ENCODE peak calls at places on chromosomes 5 and 9, in ten cellular contexts. Q is left cardiac atrium; T is RWPE2; X is stimulated activated naive CD8-positive, alpha-beta T cell treated with anti-CD3 and anti-CD28 coated beads, Interleukin-15, amount 100 ng/mL, for 72 hours; R is omental fat pad; V is right lobe of liver; Y is heart right ventricle; C is activated naive CD8-positive, alpha-beta T cell treated with anti-CD3 and anti-CD28 coated beads, Interleukin-2, amount 10 ng/mL, durations not matched to agents 7 days and 5 days; G is left ventricle myocardium superior; M is naive B cell. W is an unnamed sample.

GRCh38 chr5:55037816-55038379 is 13.8 kb downstream of the GZMK start:
- ATAC-seq in Q (no peak), T (no peak), X (peak; percentile 48), R (no peak), V (no peak), Y (no peak), C (no peak), G (no peak), M (no peak), W (no peak)

GRCh38 chr9:129994947-129995346 is 48.0 kb downstream of the FNBP1 start:
- ATAC-seq in Q (no peak), T (no peak), X (peak; percentile 18), R (no peak), V (no peak), Y (no peak), C (no peak), G (no peak), M (no peak), W (no peak)

GRCh38 chr5:77028631-77029375 is 1.4 kb upstream of the AGGF1 start:
- ATAC-seq in Q (no peak), T (no peak), X (no peak), R (no peak), V (no peak), Y (no peak), C (no peak), G (no peak), M (no peak), W (no peak)

GRCh38 chr5:60633336-60633735 is 66.6 kb downstream of the DEPDC1B start:
- ATAC-seq in Q (peak; percentile 99), T (peak; percentile 70), X (no peak), R (peak; percentile 94), V (no peak), Y (no peak), C (no peak), G (no peak), M (no peak), W (no peak)

GRCh38 chr5:59236448-59236847 is 653.6 kb downstream of the RAB3C start:
- ATAC-seq in Q (peak; percentile 90), T (no peak), X (no peak), R (no peak), V (no peak), Y (no peak), C (no peak), G (peak; percentile 83), M (no peak), W (no peak)

GRCh38 chr9:1490341-1491115 is 440.4 kb downstream of the DMRT2 start:
- ATAC-seq in Q (no peak), T (peak; percentile 83), X (peak; percentile 77), R (peak; percentile 37), V (no peak), Y (no peak), C (no peak), G (no peak), M (no peak), W (peak; percentile 43)

GRCh38 chr5:102794677-102795331 is 39.7 kb downstream of the PAM start:
- ATAC-seq in Q (peak; percentile 52), T (peak; percentile 58), X (no peak), R (no peak), V (no peak), Y (no peak), C (no peak), G (peak; percentile 7), M (no peak), W (no peak)

GRCh38 chr5:74895906-74896305 is 29.7 kb upstream of the FAM169A start:
- ATAC-seq in Q (peak; percentile 98), T (peak; percentile 44), X (no peak), R (peak; percentile 78), V (peak; percentile 94), Y (peak; percentile 99), C (no peak), G (peak; percentile 100), M (no peak), W (no peak)

GRCh38 chr9:14051459-14051858 is 262.5 kb downstream of the NFIB start:
- ATAC-seq in Q (peak; percentile 84), T (no peak), X (no peak), R (peak; percentile 62), V (no peak), Y (no peak), C (no peak), G (peak; percentile 26), M (no peak), W (no peak)

GRCh38 chr9:94097788-94098413 is 13.6 kb downstream of the PTPDC1 start:
- ATAC-seq in Q (peak; percentile 94), T (peak; percentile 96), X (no peak), R (peak; percentile 64), V (no peak), Y (no peak), C (no peak), G (no peak), M (no peak), W (no peak)

GRCh38 chr5:64453405-64453804 is 52.4 kb upstream of the RGS7BP start:
- ATAC-seq in Q (no peak), T (no peak), X (no peak), R (no peak), V (no peak), Y (no peak), C (no peak), G (no peak), M (no peak), W (no peak)

GRCh38 chr5:2271280-2271679 is 388.6 kb upstream of the IRX4 start:
- ATAC-seq in Q (no peak), T (no peak), X (no peak), R (no peak), V (no peak), Y (no peak), C (no peak), G (no peak), M (no peak), W (no peak)

GRCh38 chr9:98074119-98074990 is 17.8 kb downstream of the NANS start:
- ATAC-seq in Q (peak; percentile 44), T (peak; percentile 57), X (peak; percentile 13), R (no peak), V (peak; percentile 70), Y (no peak), C (peak; percentile 23), G (peak; percentile 66), M (peak; percentile 58), W (no peak)

GRCh38 chr9:88932766-88933165 is 58.5 kb upstream of the S1PR3 start:
- ATAC-seq in Q (no peak), T (no peak), X (no peak), R (no peak), V (no peak), Y (no peak), C (no peak), G (no peak), M (no peak), W (no peak)

GRCh38 chr9:128636024-128636390 is 20.6 kb downstream of the DYNC2I2 start:
- ATAC-seq in Q (peak; percentile 67), T (peak; percentile 64), X (peak; percentile 22), R (peak; percentile 4), V (peak; percentile 84), Y (peak; percentile 77), C (no peak), G (peak; percentile 78), M (no peak), W (no peak)

GRCh38 chr5:40277161-40277906 is 402.4 kb upstream of the PTGER4 start:
- ATAC-seq in Q (no peak), T (no peak), X (peak; percentile 92), R (no peak), V (no peak), Y (no peak), C (peak; percentile 59), G (no peak), M (peak; percentile 47), W (peak; percentile 87)

GRCh38 chr5:158868570-158868969 is 231.1 kb downstream of the EBF1 start:
- ATAC-seq in Q (no peak), T (no peak), X (no peak), R (no peak), V (no peak), Y (no peak), C (no peak), G (no peak), M (no peak), W (no peak)

GRCh38 chr5:149886060-149886459 is 58.5 kb downstream of the PDE6A start:
- ATAC-seq in Q (no peak), T (no peak), X (no peak), R (no peak), V (no peak), Y (no peak), C (no peak), G (no peak), M (no peak), W (no peak)

GRCh38 chr9:34628656-34629491 is at the start of gene ARID3C:
- ATAC-seq in Q (peak; percentile 83), T (peak; percentile 79), X (peak; percentile 78), R (peak; percentile 59), V (peak; percentile 70), Y (peak; percentile 53), C (peak; percentile 71), G (peak; percentile 82), M (peak; percentile 81), W (peak; percentile 82)

GRCh38 chr5:72722792-72723402 is 93.6 kb upstream of the TNPO1 start:
- ATAC-seq in Q (no peak), T (peak; percentile 33), X (no peak), R (no peak), V (no peak), Y (no peak), C (no peak), G (no peak), M (no peak), W (no peak)

GRCh38 chr5:116747881-116748280 is 173.3 kb upstream of the SEMA6A start:
- ATAC-seq in Q (peak; percentile 14), T (no peak), X (no peak), R (peak; percentile 32), V (no peak), Y (no peak), C (no peak), G (peak; percentile 83), M (no peak), W (peak; percentile 14)

GRCh38 chr5:132655821-132656773 is 1.9 kb upstream of the IL13 start:
- ATAC-seq in Q (peak; percentile 48), T (peak; percentile 28), X (peak; percentile 71), R (peak; percentile 53), V (no peak), Y (peak; percentile 40), C (peak; percentile 49), G (peak; percentile 20), M (peak; percentile 43), W (peak; percentile 17)

GRCh38 chr5:73121109-73121443 is 701 bp downstream of the TMEM171 start:
- ATAC-seq in Q (no peak), T (peak; percentile 11), X (no peak), R (no peak), V (no peak), Y (no peak), C (no peak), G (no peak), M (no peak), W (no peak)

GRCh38 chr9:89274838-89275237 is 36.2 kb upstream of the CKS2 start:
- ATAC-seq in Q (no peak), T (peak; percentile 45), X (peak; percentile 97), R (no peak), V (no peak), Y (no peak), C (no peak), G (no peak), M (no peak), W (no peak)

GRCh38 chr5:84383816-84384603 is 670 bp downstream of the EDIL3 start:
- ATAC-seq in Q (peak; percentile 56), T (peak; percentile 48), X (peak; percentile 37), R (peak; percentile 41), V (peak; percentile 28), Y (peak; percentile 64), C (no peak), G (peak; percentile 46), M (no peak), W (no peak)

GRCh38 chr5:159100928-159101646 is 1.4 kb upstream of the EBF1 start:
- ATAC-seq in Q (peak; percentile 9), T (no peak), X (peak; percentile 16), R (no peak), V (no peak), Y (peak; percentile 25), C (no peak), G (peak; percentile 3), M (peak; percentile 11), W (peak; percentile 50)

GRCh38 chr9:76818271-76818670 is 54.0 kb downstream of the PCA3 start:
- ATAC-seq in Q (peak; percentile 100), T (peak; percentile 100), X (no peak), R (peak; percentile 100), V (peak; percentile 33), Y (peak; percentile 97), C (no peak), G (peak; percentile 94), M (no peak), W (no peak)

GRCh38 chr5:112551437-112552018 is 132.5 kb upstream of the EPB41L4A start:
- ATAC-seq in Q (peak; percentile 35), T (peak; percentile 53), X (peak; percentile 53), R (no peak), V (peak; percentile 87), Y (no peak), C (peak; percentile 42), G (peak; percentile 60), M (peak; percentile 72), W (no peak)

W was measured in stimulated activated memory B cell treated with anti-CD40 and anti-IgM and Interleukin-4, amounts not matched to agents 10 μg/mL and 1 μg/mL and 100 μg/mL, for 72 hours.